ENCODE peak calls at places on chromosomes 12 and 14, in four cellular contexts. U is stimulated activated naive CD4-positive, alpha-beta T cell; Q is NCI-H1105; F is endothelial cell. N is an unnamed sample.

GRCh38 chr12:109105176-109105575 is 7.8 kb downstream of the UNG start:
- DNase-seq in U (no peak), Q (no peak), F (no peak), N (no peak)

GRCh38 chr12:54033106-54033979 is 493 bp downstream of the HOXC5 start:
- DNase-seq in U (no peak), Q (peak), F (no peak), N (no peak)

GRCh38 chr12:76916170-76916540 is 37.3 kb upstream of the CSRP2 start:
- DNase-seq in U (no peak), Q (no peak), F (no peak), N (no peak)

GRCh38 chr14:73783107-73783727 is 68.4 kb upstream of the PTGR2 start:
- DNase-seq in U (no peak), Q (no peak), F (no peak), N (no peak)

GRCh38 chr12:4271433-4272013 is 2.0 kb upstream of the CCND2 start:
- DNase-seq in U (peak), Q (no peak), F (peak), N (no peak)

GRCh38 chr14:76768201-76768656 is 7.0 kb downstream of the VASH1 start:
- DNase-seq in U (peak), Q (no peak), F (peak), N (peak)

GRCh38 chr12:107490000-107490399 is 195.6 kb upstream of the PWP1 start:
- DNase-seq in U (no peak), Q (no peak), F (no peak), N (no peak)

GRCh38 chr12:71085575-71085974 is 72.2 kb downstream of the TSPAN8 start:
- DNase-seq in U (no peak), Q (no peak), F (no peak), N (no peak)

GRCh38 chr12:93115646-93116045 is 186.6 kb upstream of the EEA1 start:
- DNase-seq in U (no peak), Q (no peak), F (no peak), N (no peak)

GRCh38 chr12:25089738-25090137 is 105.2 kb downstream of the DNAI7 start:
- DNase-seq in U (no peak), Q (no peak), F (no peak), N (no peak)

GRCh38 chr12:118746176-118746575 is 235.2 kb upstream of the SRRM4 start:
- DNase-seq in U (no peak), Q (no peak), F (no peak), N (no peak)

GRCh38 chr14:101086926-101087325 is 183.4 kb upstream of the RTL1 start:
- DNase-seq in U (no peak), Q (no peak), F (no peak), N (no peak)

GRCh38 chr14:96666088-96666487 is 131.1 kb upstream of the VRK1 start:
- DNase-seq in U (no peak), Q (no peak), F (no peak), N (no peak)

GRCh38 chr12:58285551-58285950 is 344.2 kb downstream of the ATP23 start:
- DNase-seq in U (no peak), Q (no peak), F (no peak), N (no peak)

GRCh38 chr12:128940090-128940888 is 87.0 kb downstream of the GLT1D1 start:
- DNase-seq in U (no peak), Q (no peak), F (no peak), N (no peak)

GRCh38 chr14:94771191-94771905 is 1.4 kb upstream of the GSC start:
- DNase-seq in U (no peak), Q (no peak), F (peak), N (no peak)

GRCh38 chr14:89474464-89474863 is 57.4 kb upstream of the FOXN3 start:
- DNase-seq in U (no peak), Q (no peak), F (no peak), N (no peak)

GRCh38 chr12:3097186-3097804 is 20.1 kb downstream of the TSPAN9 start:
- DNase-seq in U (no peak), Q (peak), F (peak), N (no peak)

GRCh38 chr12:132661972-132662371 is 25.2 kb downstream of the POLE start:
- DNase-seq in U (no peak), Q (no peak), F (no peak), N (no peak)

GRCh38 chr12:119139448-119139847 is 39.3 kb upstream of the HSPB8 start:
- DNase-seq in U (no peak), Q (no peak), F (no peak), N (no peak)

GRCh38 chr12:85468356-85469157 is 188.5 kb downstream of the ALX1 start:
- DNase-seq in U (no peak), Q (peak), F (peak), N (no peak)